ENCODE peak calls at places on chromosome 7, in ten cellular contexts. C is A549, A is ovary, H is adrenal gland, Q is gastrocnemius medialis, F is heart left ventricle, Z is Peyer's patch, S is stomach, R is transverse colon, J is IMR-90. G is an unnamed sample. For H3K4me1, the result is how much of the 10 kb centered on the place peaks cover.

GRCh38 chr7:37942934-37943610 is 22.6 kb downstream of the EPDR1 start:
- DNase-seq in J (no peak), A (peak), F (peak), S (no peak), R (peak), C (peak), Q (peak), Z (peak), H (peak), G (peak)

GRCh38 chr7:123749537-123749857 is 694 bp upstream of the WASL start:
- DNase-seq in Q (peak), J (peak), Z (no peak), H (no peak), R (no peak), A (no peak), C (peak), S (no peak), F (no peak), G (no peak)

GRCh38 chr7:126483972-126484371 is 768.8 kb downstream of the GRM8 start:
- DNase-seq in J (no peak), Q (no peak), C (no peak), S (no peak), Z (no peak), H (no peak), F (no peak), R (no peak), A (no peak), G (no peak)

GRCh38 chr7:137882806-137883205 is 36.0 kb upstream of the DGKI start:
- DNase-seq in Z (no peak), Q (no peak), H (no peak), J (peak), C (no peak), R (no peak), S (no peak), A (no peak), F (no peak), G (no peak)

GRCh38 chr7:99794585-99795502 is 10.9 kb upstream of the CYP3A4 start:
- DNase-seq in F (no peak), A (no peak), J (no peak), Q (no peak), S (no peak), Z (peak), C (peak), R (no peak), H (no peak), G (no peak)

GRCh38 chr7:7704867-7705266 is 13.5 kb downstream of the RPA3 start:
- DNase-seq in F (no peak), A (no peak), J (no peak), C (no peak), H (no peak), S (no peak), R (no peak), Q (no peak), Z (no peak), G (no peak)

GRCh38 chr7:68073701-68074100 is 1077.1 kb downstream of the TYW1 start:
- DNase-seq in A (no peak), S (no peak), Z (no peak), Q (no peak), H (no peak), F (no peak), R (no peak), C (no peak), J (no peak), G (no peak)

GRCh38 chr7:151435971-151436370 is 4.0 kb downstream of the CRYGN start:
- DNase-seq in H (no peak), S (no peak), Q (peak), J (no peak), Z (no peak), R (no peak), A (no peak), F (no peak), C (no peak), G (no peak)

GRCh38 chr7:137025469-137026175 is 157.2 kb downstream of the CHRM2 start:
- DNase-seq in Q (no peak), C (no peak), Z (no peak), J (peak), R (no peak), A (no peak), F (no peak), H (no peak), S (no peak), G (no peak)

GRCh38 chr7:117759950-117760640 is 113.1 kb downstream of the CTTNBP2 start:
- DNase-seq in J (peak), C (no peak), A (no peak), S (no peak), R (no peak), Z (no peak), H (no peak), Q (no peak), F (no peak), G (no peak)

GRCh38 chr7:134932707-134933370 is 53.5 kb upstream of the AGBL3 start:
- DNase-seq in A (no peak), R (peak), J (peak), H (peak), Q (no peak), F (peak), S (no peak), C (no peak), Z (no peak), G (peak)

GRCh38 chr7:25311346-25311745 is 83.1 kb upstream of the NPVF start:
- DNase-seq in Q (no peak), Z (no peak), S (no peak), F (no peak), H (no peak), A (no peak), C (no peak), R (no peak), J (peak), G (no peak)

GRCh38 chr7:116777613-116778380 is 84.6 kb upstream of the CAPZA2 start:
- DNase-seq in A (no peak), S (no peak), R (no peak), F (no peak), H (no peak), Q (no peak), J (peak), Z (no peak), C (no peak), G (no peak)

GRCh38 chr7:39184387-39184786 is 206.7 kb downstream of the POU6F2 start:
- DNase-seq in J (no peak), A (no peak), C (no peak), R (no peak), Q (no peak), H (no peak), F (no peak), Z (no peak), S (no peak), G (no peak)

GRCh38 chr7:113763226-113763625 is 155.6 kb downstream of the PPP1R3A start:
- DNase-seq in Z (no peak), A (no peak), J (no peak), Q (no peak), C (no peak), H (no peak), S (no peak), R (no peak), F (no peak), G (no peak)

GRCh38 chr7:102874966-102875365 is 37.8 kb upstream of the LRRC17 start:
- DNase-seq in A (no peak), S (no peak), H (no peak), J (no peak), F (no peak), R (no peak), Q (no peak), C (no peak), Z (no peak), G (no peak)

GRCh38 chr7:134695321-134695860 is 48.7 kb downstream of the BPGM start:
- DNase-seq in C (no peak), Z (no peak), Q (no peak), H (peak), S (no peak), A (peak), F (no peak), J (no peak), R (no peak), G (no peak)

GRCh38 chr7:82358009-82358578 is 85.5 kb downstream of the CACNA2D1 start:
- DNase-seq in H (no peak), F (no peak), J (no peak), A (no peak), R (no peak), Q (no peak), C (no peak), Z (no peak), S (no peak), G (no peak)

GRCh38 chr7:119733480-119733879 is 539.5 kb upstream of the KCND2 start:
- DNase-seq in Z (no peak), H (no peak), Q (no peak), S (no peak), F (no peak), C (no peak), R (no peak), A (no peak), J (peak), G (no peak)

GRCh38 chr7:46613116-46613515 is 692.0 kb upstream of the IGFBP3 start:
- DNase-seq in J (no peak), Z (no peak), F (peak), C (no peak), H (peak), R (no peak), S (no peak), A (no peak), Q (peak), G (no peak)

GRCh38 chr7:11587814-11588213 is 244.2 kb downstream of the THSD7A start:
- DNase-seq in Q (no peak), Z (no peak), F (no peak), A (no peak), S (no peak), H (no peak), J (no peak), C (no peak), R (no peak), G (no peak)

GRCh38 chr7:159070422-159071148 is 74.1 kb downstream of the VIPR2 start:
- DNase-seq in R (no peak), A (no peak), H (peak), F (peak), C (no peak), J (no peak), S (no peak), Z (no peak), Q (no peak), G (no peak)

GRCh38 chr7:139871276-139871675 is 42.2 kb downstream of the TBXAS1 start:
- DNase-seq in R (no peak), Z (no peak), S (no peak), F (no peak), H (no peak), Q (no peak), J (peak), C (no peak), A (no peak), G (no peak)

GRCh38 chr7:121504478-121504877 is 108.4 kb upstream of the FAM3C start:
- DNase-seq in Z (no peak), H (peak), J (peak), C (peak), F (no peak), S (no peak), R (no peak), Q (peak), A (no peak), G (peak)

GRCh38 chr7:76220185-76221057 is 18.7 kb downstream of the SRRM3 start:
- DNase-seq in H (peak), F (no peak), C (no peak), S (no peak), A (no peak), R (no peak), J (peak), Q (no peak), Z (no peak), G (no peak)

GRCh38 chr7:35891004-35891830 is 90.4 kb downstream of the SEPTIN7 start:
- DNase-seq in H (no peak), A (no peak), Z (no peak), S (no peak), Q (no peak), J (no peak), R (no peak), C (no peak), F (no peak), G (no peak)

GRCh38 chr7:47491637-47492036 is 90.3 kb downstream of the TNS3 start:
- DNase-seq in F (no peak), H (no peak), A (no peak), S (no peak), C (no peak), J (no peak), Z (no peak), R (no peak), Q (no peak), G (no peak)

GRCh38 chr7:6035686-6036085 is 4.5 kb downstream of the ANKRD61 start:
- DNase-seq in A (no peak), R (no peak), C (no peak), F (no peak), J (no peak), Q (no peak), S (no peak), Z (no peak), H (no peak), G (no peak)

DNA sequence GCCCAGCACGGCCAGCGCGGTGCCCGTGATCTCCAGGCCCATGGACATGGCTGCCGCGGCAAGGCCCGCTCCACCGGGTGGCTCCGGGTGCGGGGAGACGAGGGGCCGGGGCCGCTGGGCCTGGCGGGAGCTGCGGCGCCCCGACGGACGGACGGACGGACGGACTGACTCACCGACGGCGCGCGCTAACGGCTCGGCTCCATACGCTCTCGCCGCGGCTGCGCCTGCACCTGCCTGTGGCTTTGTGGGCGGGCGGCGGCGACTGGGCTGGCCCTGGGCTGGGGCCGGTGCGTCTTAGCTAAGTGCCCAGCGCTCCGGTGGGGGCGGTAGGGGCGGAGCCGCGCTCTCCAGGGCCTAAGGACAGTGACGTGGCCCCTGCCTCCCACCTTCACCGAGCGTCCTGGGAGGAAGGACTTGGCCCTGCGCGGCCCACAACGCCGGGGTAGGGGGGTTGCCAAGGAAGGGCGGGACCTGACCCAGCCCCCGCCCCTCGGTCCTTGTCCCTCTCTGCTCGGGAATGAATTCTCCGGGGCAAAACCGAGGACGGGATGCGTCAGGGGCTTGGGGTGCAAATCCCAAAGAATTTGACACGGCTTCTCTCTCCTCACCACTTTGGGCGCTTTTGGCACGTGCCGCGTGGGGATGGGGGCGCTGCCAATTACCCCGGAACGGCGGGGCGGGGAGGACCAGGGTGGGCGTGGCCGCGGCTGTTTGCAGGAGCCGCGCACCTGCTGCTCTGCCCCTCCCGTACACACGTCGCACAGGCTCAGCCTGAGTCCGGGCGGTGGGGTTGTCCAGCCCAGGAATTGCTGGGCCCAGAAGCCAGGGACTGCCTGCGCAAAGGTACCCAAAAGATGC is at the start of gene CLDN3:
- DNase-seq in J (no peak), Z (peak), Q (no peak), A (no peak), C (peak), F (no peak), R (peak), H (no peak), S (peak), G (no peak)
- TF ChIP-seq POLR2A in J (no peak), Z (peak), Q (no peak), A (no peak), C (no peak), F (no peak), R (peak), H (no peak), S (no peak), G (no peak)

DNA sequence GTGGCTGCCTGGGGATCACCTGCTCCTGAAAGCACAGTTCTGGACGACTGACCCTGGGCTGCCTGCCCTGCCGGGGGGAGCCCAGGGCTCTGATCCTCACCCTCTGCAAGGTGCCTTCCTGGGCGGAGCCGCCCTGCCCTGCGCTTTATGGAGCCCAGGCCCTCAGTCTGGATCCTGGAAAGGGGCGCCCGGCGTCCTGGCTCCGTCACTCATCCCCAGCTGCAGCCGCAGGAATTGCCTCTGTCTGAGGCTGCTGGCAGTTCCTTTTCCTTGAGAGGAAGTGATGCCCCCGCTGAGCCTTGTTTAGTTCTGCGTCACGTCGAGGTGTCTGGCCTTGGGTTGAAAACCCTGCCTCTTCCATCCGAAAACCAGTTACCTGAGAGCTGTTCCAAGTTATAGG is 5.2 kb downstream of the MAFK start:
- DNase-seq in A (peak), C (no peak), Z (no peak), R (no peak), Q (peak), H (no peak), J (no peak), S (no peak), F (peak), G (peak)
- H3K4me1 ChIP-seq in A (under half), C (half or more), Z (half or more), R (half or more), Q (half or more), H (half or more), J (under half), S (half or more), F (half or more), G (under half)

GRCh38 chr7:28533267-28533666 is 120.9 kb downstream of the CREB5 start:
- DNase-seq in C (no peak), A (no peak), H (no peak), F (no peak), S (no peak), Q (no peak), Z (no peak), R (no peak), J (no peak), G (no peak)
- TF ChIP-seq CTCF in C (no peak), A (no peak), H (no peak), F (no peak), S (no peak), Q (no peak), Z (no peak), R (no peak), J (no peak), G (no peak)

GRCh38 chr7:105268511-105269392 is 120.0 kb downstream of the SRPK2 start:
- DNase-seq in Z (no peak), A (no peak), S (no peak), H (no peak), J (peak), Q (peak), C (peak), R (no peak), F (no peak), G (no peak)
- TF ChIP-seq POLR2A in Z (no peak), A (no peak), S (no peak), H (no peak), J (no peak), Q (peak), C (no peak), R (no peak), F (no peak), G (no peak)

GRCh38 chr7:154770361-154770760 is 232.6 kb downstream of the PAXIP1 start:
- DNase-seq in Q (no peak), S (no peak), Z (no peak), A (no peak), H (no peak), J (no peak), C (no peak), F (no peak), R (no peak), G (no peak)
- H3K4me1 ChIP-seq in Q (under half), S (under half), Z (under half), A (under half), H (under half), J (under half), C (under half), F (under half), R (under half), G (under half)

DNA sequence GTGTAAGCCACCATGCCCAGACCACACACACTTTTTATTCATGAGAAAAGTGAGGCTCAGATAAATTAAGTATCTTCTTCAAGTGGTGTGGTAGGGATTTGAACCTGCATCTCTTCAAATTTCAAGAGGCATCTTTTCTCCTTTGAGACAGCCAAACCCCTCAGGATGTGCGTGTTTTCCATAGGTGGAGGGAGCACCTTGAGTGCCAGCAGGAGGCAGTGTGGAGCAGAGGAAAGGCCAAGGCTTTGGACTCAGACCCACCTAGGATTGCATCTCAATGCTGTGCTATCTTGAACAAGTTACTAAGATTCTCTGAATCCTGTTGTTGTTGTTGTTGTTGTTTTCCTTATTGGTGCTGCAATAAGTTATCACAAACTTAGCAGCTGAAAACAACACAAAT is 40.2 kb upstream of the MYL10 start:
- DNase-seq in Z (no peak), F (no peak), R (no peak), H (no peak), A (no peak), S (no peak), C (no peak), J (no peak), Q (no peak), G (no peak)
- TF ChIP-seq CTCF in Z (no peak), F (no peak), R (no peak), H (no peak), A (no peak), S (no peak), C (no peak), J (peak), Q (no peak), G (no peak)

GRCh38 chr7:2211926-2212325 is 20.8 kb downstream of the MAD1L1 start:
- DNase-seq in F (peak), Z (no peak), A (no peak), R (no peak), Q (no peak), C (no peak), J (no peak), S (no peak), H (no peak), G (no peak)

GRCh38 chr7:2209961-2210323 is 22.8 kb downstream of the MAD1L1 start:
- DNase-seq in C (no peak), R (no peak), Q (no peak), F (no peak), Z (no peak), A (no peak), H (no peak), S (no peak), J (no peak), G (no peak)

GRCh38 chr7:2210551-2211258 is 22.0 kb downstream of the MAD1L1 start:
- DNase-seq in R (no peak), F (peak), H (no peak), C (no peak), A (no peak), Q (no peak), J (no peak), S (no peak), Z (no peak), G (no peak)

GRCh38 chr7:2212906-2213305 is 19.8 kb downstream of the MAD1L1 start:
- DNase-seq in Z (no peak), A (no peak), H (no peak), J (no peak), C (no peak), F (peak), R (no peak), S (no peak), Q (no peak), G (no peak)

GRCh38 chr7:2211259-2211575 is 21.5 kb downstream of the MAD1L1 start:
- DNase-seq in Q (no peak), F (no peak), H (no peak), A (no peak), S (no peak), R (no peak), C (no peak), J (no peak), Z (no peak), G (no peak)
- TF ChIP-seq POLR2A in Q (no peak), F (no peak), H (no peak), A (no peak), S (no peak), R (no peak), C (no peak), J (no peak), Z (no peak), G (no peak)

DNA sequence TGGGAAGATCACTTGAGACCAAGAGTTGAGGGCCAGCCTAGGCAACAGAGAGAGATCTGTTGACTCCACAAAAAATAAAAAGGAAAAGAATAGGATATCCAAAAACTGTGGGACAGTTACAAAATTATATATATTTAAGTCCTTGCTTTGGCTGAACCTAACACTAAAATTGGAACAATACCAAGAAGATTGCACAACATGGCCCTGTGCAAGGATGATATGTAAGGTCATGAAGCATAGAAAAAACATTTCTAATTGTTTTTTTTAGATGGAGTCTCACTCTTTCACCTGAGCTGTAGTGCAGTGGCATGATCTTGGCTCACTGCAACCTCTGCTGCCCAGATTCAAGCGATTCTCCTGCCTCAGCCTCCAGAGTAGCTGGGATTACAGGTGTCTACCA is 139.0 kb downstream of the TPST1 start:
- DNase-seq in Z (no peak), F (no peak), Q (no peak), J (peak), A (no peak), R (no peak), H (no peak), S (no peak), C (no peak), G (no peak)
- H3K4me1 ChIP-seq in Z (under half), F (under half), Q (under half), J (under half), A (under half), R (under half), H (under half), S (under half), C (under half), G (under half)